ENCODE peak calls at places on chromosomes 6 and 20, in ten cellular contexts. E is upper lobe of right lung; V is Panc1; A is AG04450; L is IMR-90; K is suprapubic skin; F is testis; Z is breast epithelium; N is CD8-positive, alpha-beta memory T cell; R is prostate gland. J is an unnamed sample.

GRCh38 chr6:3383525-3383924 is 73.3 kb downstream of the SLC22A23 start:
- DNase-seq in E (no peak), V (no peak), A (no peak), L (peak), K (no peak), F (no peak), Z (no peak), N (no peak), R (peak), J (no peak)

GRCh38 chr6:163956571-163957407 is 542.3 kb downstream of the QKI start:
- DNase-seq in E (peak), V (peak), A (peak), L (peak), K (peak), F (peak), Z (peak), N (peak), R (peak), J (peak)

GRCh38 chr6:35710241-35710847 is 21.6 kb upstream of the FKBP5 start:
- DNase-seq in E (no peak), V (no peak), A (no peak), L (no peak), K (no peak), F (no peak), Z (peak), N (peak), R (no peak), J (no peak)

GRCh38 chr6:103870970-103871369 is 988.7 kb downstream of the HACE1 start:
- DNase-seq in E (no peak), V (no peak), A (no peak), L (no peak), K (no peak), F (no peak), Z (no peak), N (no peak), R (no peak), J (no peak)

GRCh38 chr6:149317656-149318571 is at the start of gene TAB2:
- DNase-seq in E (peak), V (no peak), A (no peak), L (no peak), K (peak), F (peak), Z (peak), N (peak), R (peak), J (no peak)

GRCh38 chr6:38483526-38483925 is 156.2 kb downstream of the BTBD9 start:
- DNase-seq in E (no peak), V (no peak), A (no peak), L (no peak), K (no peak), F (no peak), Z (no peak), N (no peak), R (no peak), J (no peak)

GRCh38 chr20:63138855-63139341 is 77.0 kb downstream of the YTHDF1 start:
- DNase-seq in E (peak), V (no peak), A (no peak), L (no peak), K (no peak), F (no peak), Z (no peak), N (no peak), R (no peak), J (no peak)

GRCh38 chr20:37395921-37396519 is 50.1 kb downstream of the SRC start:
- DNase-seq in E (no peak), V (no peak), A (no peak), L (no peak), K (no peak), F (peak), Z (no peak), N (no peak), R (no peak), J (no peak)

GRCh38 chr6:2197177-2197671 is 48.2 kb downstream of the GMDS start:
- DNase-seq in E (no peak), V (no peak), A (no peak), L (peak), K (no peak), F (peak), Z (no peak), N (no peak), R (peak), J (no peak)

GRCh38 chr6:142071981-142072380 is 60.7 kb upstream of the GJE1 start:
- DNase-seq in E (no peak), V (no peak), A (no peak), L (no peak), K (no peak), F (no peak), Z (no peak), N (no peak), R (no peak), J (no peak)

GRCh38 chr6:3742426-3743344 is 8.8 kb downstream of the PXDC1 start:
- DNase-seq in E (peak), V (no peak), A (no peak), L (peak), K (peak), F (peak), Z (peak), N (peak), R (peak), J (peak)

GRCh38 chr6:181049-181654 is 111.1 kb upstream of the DUSP22 start:
- DNase-seq in E (no peak), V (no peak), A (no peak), L (no peak), K (no peak), F (no peak), Z (no peak), N (no peak), R (no peak), J (no peak)

GRCh38 chr6:43247115-43247999 is 4.1 kb downstream of the TTBK1 start:
- DNase-seq in E (peak), V (no peak), A (no peak), L (peak), K (no peak), F (peak), Z (peak), N (peak), R (peak), J (peak)

GRCh38 chr20:15359056-15359455 is 1021.6 kb upstream of the FLRT3 start:
- DNase-seq in E (no peak), V (peak), A (no peak), L (peak), K (no peak), F (no peak), Z (no peak), N (no peak), R (no peak), J (no peak)

GRCh38 chr6:125839471-125839870 is 48.7 kb downstream of the NCOA7 start:
- DNase-seq in E (no peak), V (no peak), A (no peak), L (peak), K (no peak), F (no peak), Z (no peak), N (no peak), R (no peak), J (peak)

GRCh38 chr6:47126647-47127339 is 84.7 kb upstream of the ADGRF1 start:
- DNase-seq in E (no peak), V (no peak), A (no peak), L (no peak), K (no peak), F (no peak), Z (no peak), N (no peak), R (no peak), J (no peak)

GRCh38 chr20:10324198-10324836 is 105.7 kb downstream of the SNAP25 start:
- DNase-seq in E (no peak), V (no peak), A (no peak), L (no peak), K (no peak), F (no peak), Z (no peak), N (no peak), R (no peak), J (no peak)

GRCh38 chr6:45548657-45549515 is 171.2 kb upstream of the SUPT3H start:
- DNase-seq in E (no peak), V (no peak), A (no peak), L (peak), K (no peak), F (no peak), Z (no peak), N (no peak), R (no peak), J (no peak)

GRCh38 chr6:142254513-142254912 is 47.3 kb upstream of the ADGRG6 start:
- DNase-seq in E (no peak), V (no peak), A (no peak), L (no peak), K (no peak), F (no peak), Z (no peak), N (no peak), R (no peak), J (no peak)

GRCh38 chr6:2841264-2842138 is at the start of gene SERPINB1:
- DNase-seq in E (peak), V (no peak), A (peak), L (peak), K (peak), F (peak), Z (peak), N (peak), R (peak), J (no peak)

GRCh38 chr6:15791401-15792137 is 128.7 kb upstream of the DTNBP1 start:
- DNase-seq in E (no peak), V (no peak), A (no peak), L (no peak), K (no peak), F (no peak), Z (no peak), N (no peak), R (no peak), J (no peak)

GRCh38 chr6:30260036-30260504 is 46.9 kb upstream of the TRIM26 start:
- DNase-seq in E (peak), V (no peak), A (no peak), L (no peak), K (no peak), F (no peak), Z (peak), N (peak), R (peak), J (no peak)

GRCh38 chr6:12150812-12151432 is 138.8 kb downstream of the HIVEP1 start:
- DNase-seq in E (peak), V (no peak), A (no peak), L (no peak), K (no peak), F (peak), Z (no peak), N (peak), R (peak), J (no peak)

DNA sequence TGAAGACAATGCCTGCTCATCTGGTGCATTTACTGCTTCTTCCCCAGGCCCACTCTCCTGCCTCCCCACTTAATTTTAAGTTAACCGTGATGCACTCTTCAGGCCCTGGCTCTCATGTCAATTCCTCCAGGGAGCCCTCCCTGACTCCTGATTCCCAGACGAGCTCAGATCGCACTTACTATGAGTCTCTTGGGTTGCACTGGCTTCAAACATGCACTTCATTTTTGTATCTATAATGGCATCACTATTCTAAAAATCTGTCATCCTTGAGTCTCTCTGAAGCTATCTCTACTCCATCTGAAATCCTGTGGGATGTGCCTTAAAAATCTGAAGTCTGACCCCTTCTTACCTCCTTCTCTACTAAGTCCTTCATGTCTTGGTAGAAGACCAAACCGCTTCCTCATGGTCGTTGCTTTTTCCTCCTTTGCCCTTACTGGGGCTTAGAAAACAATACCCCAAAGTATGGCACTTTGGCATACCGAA is 24.7 kb downstream of the COX4I2 start:
- DNase-seq in E (no peak), V (no peak), A (no peak), L (no peak), K (no peak), F (no peak), Z (no peak), N (no peak), R (no peak), J (no peak)
- H3K27ac ChIP-seq in E (peak), V (peak), A (no peak), L (peak), K (no peak), F (peak), Z (peak), N (peak), R (peak), J (peak)

GRCh38 chr20:61056136-61056535 is 195.9 kb upstream of the CDH4 start:
- DNase-seq in E (no peak), V (no peak), A (no peak), L (no peak), K (peak), F (no peak), Z (no peak), N (no peak), R (no peak), J (no peak)
- H3K27ac ChIP-seq in E (no peak), V (no peak), A (no peak), L (no peak), K (no peak), F (no peak), Z (no peak), N (no peak), R (no peak), J (no peak)

DNA sequence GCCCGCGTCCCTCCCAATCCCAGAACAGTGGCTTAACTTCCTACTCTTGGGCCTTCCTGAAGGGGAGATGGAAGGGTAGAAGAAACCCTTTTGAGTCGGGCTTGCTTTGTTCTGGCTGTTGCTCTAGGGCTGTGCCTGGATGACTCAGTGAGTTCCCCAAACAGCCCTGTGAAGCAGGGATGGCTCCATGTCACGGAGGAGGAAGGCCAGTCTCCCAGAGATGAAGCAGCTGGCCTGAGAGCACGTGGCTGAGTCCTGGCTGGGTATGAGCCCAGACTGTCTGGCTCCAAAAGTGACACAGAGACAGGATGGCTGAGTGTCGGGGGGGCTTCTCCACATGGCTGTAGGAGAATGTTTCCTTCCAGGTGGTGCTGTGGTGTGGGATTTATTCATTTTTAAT is 4.6 kb downstream of the SYTL3 start:
- DNase-seq in E (peak), V (no peak), A (no peak), L (peak), K (no peak), F (peak), Z (no peak), N (no peak), R (no peak), J (peak)
- H3K27ac ChIP-seq in E (peak), V (no peak), A (peak), L (peak), K (peak), F (peak), Z (peak), N (peak), R (peak), J (peak)

DNA sequence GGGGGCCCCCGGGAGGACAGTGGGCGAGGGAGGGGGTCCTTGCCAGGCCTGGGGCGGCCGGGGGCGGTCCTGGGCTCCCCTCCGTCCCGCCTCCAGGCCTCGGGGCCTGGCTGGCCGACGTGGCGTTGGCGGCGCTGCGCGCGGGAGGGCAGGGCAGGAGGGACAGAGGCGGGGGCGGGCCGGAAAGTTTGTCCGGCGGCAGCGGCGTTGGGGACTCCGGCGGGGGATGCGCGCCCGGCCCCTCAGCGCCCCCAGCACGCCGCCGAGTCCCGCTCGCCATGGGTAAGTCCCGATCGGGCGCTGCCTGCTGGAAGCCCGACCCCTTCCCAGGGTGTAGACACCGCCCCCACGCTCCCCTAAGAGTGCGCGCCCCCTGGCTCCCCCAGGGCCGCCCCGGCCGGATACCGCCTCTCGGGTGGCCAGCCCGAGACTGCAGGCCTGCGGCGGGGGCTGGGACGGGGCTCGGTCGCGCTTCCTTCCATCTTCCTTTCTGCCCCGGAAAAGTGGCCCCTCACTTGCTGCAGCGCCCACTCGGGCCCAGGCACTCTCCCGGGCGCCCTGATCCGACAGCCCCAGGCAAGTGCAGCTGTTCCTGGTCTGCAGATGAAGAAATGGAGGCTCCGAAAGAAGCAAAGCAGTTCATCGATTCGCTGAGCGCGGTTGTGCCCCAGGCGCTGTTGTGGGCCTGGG is at the start of gene SLC2A10:
- DNase-seq in E (peak), V (no peak), A (no peak), L (peak), K (peak), F (peak), Z (peak), N (no peak), R (peak), J (no peak)
- H3K27ac ChIP-seq in E (peak), V (no peak), A (peak), L (peak), K (peak), F (peak), Z (peak), N (no peak), R (peak), J (no peak)

GRCh38 chr6:166476634-166477215 is 94.0 kb upstream of the MPC1 start:
- DNase-seq in E (no peak), V (no peak), A (no peak), L (no peak), K (no peak), F (no peak), Z (peak), N (no peak), R (no peak), J (no peak)
- H3K27ac ChIP-seq in E (no peak), V (no peak), A (no peak), L (no peak), K (no peak), F (no peak), Z (no peak), N (no peak), R (no peak), J (no peak)

GRCh38 chr20:51695574-51696303 is 72.5 kb downstream of the ATP9A start:
- DNase-seq in E (no peak), V (no peak), A (peak), L (peak), K (no peak), F (no peak), Z (no peak), N (no peak), R (peak), J (no peak)
- H3K27ac ChIP-seq in E (no peak), V (peak), A (peak), L (peak), K (no peak), F (no peak), Z (no peak), N (no peak), R (peak), J (no peak)

GRCh38 chr6:170269151-170269872 is 21.6 kb downstream of the DLL1 start:
- DNase-seq in E (no peak), V (no peak), A (no peak), L (no peak), K (no peak), F (no peak), Z (no peak), N (no peak), R (peak), J (no peak)

GRCh38 chr6:170271771-170272314 is 19.0 kb downstream of the DLL1 start:
- DNase-seq in E (peak), V (no peak), A (no peak), L (no peak), K (no peak), F (no peak), Z (no peak), N (peak), R (no peak), J (no peak)

GRCh38 chr6:170272341-170273065 is 18.4 kb downstream of the DLL1 start:
- DNase-seq in E (no peak), V (no peak), A (no peak), L (no peak), K (no peak), F (no peak), Z (no peak), N (no peak), R (no peak), J (no peak)

GRCh38 chr6:170269873-170270541 is 20.9 kb downstream of the DLL1 start:
- DNase-seq in E (no peak), V (no peak), A (no peak), L (peak), K (no peak), F (no peak), Z (no peak), N (no peak), R (no peak), J (no peak)

DNA sequence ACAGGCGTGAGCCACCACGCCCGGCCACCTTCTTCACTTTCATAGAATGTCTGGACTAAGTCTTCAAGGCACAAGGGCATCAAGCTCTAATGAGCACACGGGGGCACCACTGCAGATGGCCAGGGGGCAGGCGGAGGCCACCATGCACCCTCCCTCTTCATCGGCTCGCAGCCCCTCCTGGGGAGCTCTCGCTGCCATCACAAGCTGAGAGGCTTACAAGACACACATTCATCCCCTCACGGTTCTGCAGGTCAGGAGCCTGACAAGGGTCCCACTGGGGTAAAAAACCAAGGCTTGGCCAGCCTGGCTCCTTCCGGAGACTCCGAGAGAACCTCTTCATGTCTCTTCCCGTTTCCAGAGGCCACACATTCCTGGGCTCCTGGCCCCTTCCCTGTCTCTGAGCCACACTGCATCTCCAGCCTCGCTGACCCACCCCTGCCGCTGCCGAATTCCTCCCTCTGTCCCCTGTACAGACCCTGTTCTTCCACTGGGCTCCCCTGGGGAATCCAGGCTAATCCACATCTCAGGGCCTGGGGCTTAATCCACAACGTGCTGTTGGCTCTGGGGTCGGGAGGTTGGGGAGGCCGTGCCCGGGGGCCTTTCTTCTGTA is 19.8 kb downstream of the DLL1 start:
- DNase-seq in E (no peak), V (no peak), A (no peak), L (no peak), K (no peak), F (no peak), Z (no peak), N (no peak), R (no peak), J (no peak)
- H3K27ac ChIP-seq in E (no peak), V (no peak), A (no peak), L (no peak), K (no peak), F (no peak), Z (no peak), N (no peak), R (no peak), J (no peak)

GRCh38 chr20:12528591-12529041 is 480.2 kb upstream of the SPTLC3 start:
- DNase-seq in E (no peak), V (no peak), A (no peak), L (no peak), K (no peak), F (no peak), Z (no peak), N (no peak), R (no peak), J (no peak)
- H3K27ac ChIP-seq in E (no peak), V (no peak), A (no peak), L (no peak), K (no peak), F (no peak), Z (no peak), N (no peak), R (no peak), J (no peak)

GRCh38 chr6:24492475-24492874 is 2.3 kb upstream of the ALDH5A1 start:
- DNase-seq in E (no peak), V (no peak), A (no peak), L (peak), K (no peak), F (peak), Z (no peak), N (no peak), R (no peak), J (no peak)

GRCh38 chr6:24495516-24495847 is 713 bp downstream of the ALDH5A1 start:
- DNase-seq in E (peak), V (no peak), A (no peak), L (peak), K (peak), F (peak), Z (peak), N (no peak), R (peak), J (no peak)

GRCh38 chr6:24497254-24497989 is 2.7 kb downstream of the ALDH5A1 start:
- DNase-seq in E (no peak), V (no peak), A (no peak), L (no peak), K (no peak), F (peak), Z (no peak), N (no peak), R (no peak), J (no peak)

GRCh38 chr6:24493945-24494725 is 634 bp upstream of the ALDH5A1 start:
- DNase-seq in E (no peak), V (no peak), A (no peak), L (no peak), K (no peak), F (peak), Z (no peak), N (no peak), R (no peak), J (no peak)

GRCh38 chr6:24494726-24495515 is at the start of gene ALDH5A1:
- DNase-seq in E (peak), V (no peak), A (no peak), L (peak), K (peak), F (peak), Z (peak), N (peak), R (peak), J (no peak)
- H3K27ac ChIP-seq in E (peak), V (no peak), A (no peak), L (no peak), K (peak), F (peak), Z (peak), N (peak), R (peak), J (peak)